ENCODE peak calls at places on chromosomes 7 and 10, in four cellular contexts. G, Y, O and D are unnamed samples.

GRCh38 chr10:63683223-63683622 is 162.0 kb downstream of the REEP3 start:
- DNase-seq in O (no peak), Y (no peak), G (no peak), D (no peak)

GRCh38 chr7:148395292-148395691 is 195.3 kb upstream of the C7orf33 start:
- DNase-seq in G (no peak), Y (no peak), O (no peak), D (no peak)

GRCh38 chr10:132457328-132458070 is 60.5 kb downstream of the PWWP2B start:
- DNase-seq in Y (no peak), O (no peak), G (no peak), D (peak; percentile 45)

GRCh38 chr7:17408245-17408903 is 109.9 kb downstream of the AHR start:
- DNase-seq in Y (peak; percentile 78), O (no peak), G (peak; percentile 98), D (peak; percentile 35)

GRCh38 chr10:27805215-27805614 is 59.6 kb upstream of the MKX start:
- DNase-seq in G (no peak), O (no peak), Y (no peak), D (no peak)

GRCh38 chr7:27169658-27170493 is 4.2 kb downstream of the HOXA10 start:
- DNase-seq in Y (peak; percentile 5), O (no peak), G (peak; percentile 51), D (no peak)

GRCh38 chr10:98158576-98158975 is 24.1 kb downstream of the R3HCC1L start:
- DNase-seq in O (no peak), G (no peak), Y (no peak), D (no peak)

GRCh38 chr10:113487154-113487553 is 65.7 kb upstream of the HABP2 start:
- DNase-seq in Y (no peak), O (no peak), G (no peak), D (no peak)

GRCh38 chr7:110522751-110523200 is 568.2 kb upstream of the LRRN3 start:
- DNase-seq in O (no peak), Y (peak; percentile 60), G (no peak), D (no peak)

GRCh38 chr10:100419911-100420449 is 42.8 kb upstream of the WNT8B start:
- DNase-seq in O (no peak), G (no peak), Y (no peak), D (no peak)

GRCh38 chr10:69650589-69651261 is 20.7 kb downstream of the FAM241B start:
- DNase-seq in G (no peak), O (no peak), Y (no peak), D (peak; percentile 6)

GRCh38 chr10:78757542-78757941 is 311.2 kb upstream of the ZMIZ1 start:
- DNase-seq in G (peak; percentile 84), O (no peak), Y (peak; percentile 65), D (no peak)

GRCh38 chr7:72163266-72163665 is 248.9 kb downstream of the CALN1 start:
- DNase-seq in O (no peak), Y (no peak), G (no peak), D (no peak)

GRCh38 chr7:154907651-154908620 is 95.0 kb downstream of the PAXIP1 start:
- DNase-seq in G (no peak), O (no peak), Y (no peak), D (no peak)

GRCh38 chr7:22884911-22885823 is 62.5 kb upstream of the TOMM7 start:
- DNase-seq in G (peak; percentile 22), O (no peak), Y (no peak), D (no peak)

GRCh38 chr7:84092207-84092606 is 102.4 kb downstream of the SEMA3A start:
- DNase-seq in O (no peak), Y (no peak), G (no peak), D (no peak)

GRCh38 chr10:11450427-11450826 is 161.0 kb downstream of the USP6NL start:
- DNase-seq in Y (no peak), O (no peak), G (no peak), D (no peak)

GRCh38 chr7:129108583-129108982 is 35.9 kb upstream of the TSPAN33 start:
- DNase-seq in Y (no peak), O (no peak), G (no peak), D (no peak)

GRCh38 chr7:42236266-42237161 is 495 bp downstream of the GLI3 start:
- DNase-seq in O (no peak), Y (peak; percentile 73), G (peak; percentile 77), D (peak; percentile 55)

GRCh38 chr10:89609730-89610393 is 35.2 kb downstream of the PANK1 start:
- DNase-seq in G (no peak), O (no peak), Y (peak; percentile 22), D (no peak)

GRCh38 chr10:32004161-32004591 is 52.0 kb downstream of the KIF5B start:
- DNase-seq in G (no peak), Y (peak; percentile 17), O (no peak), D (peak; percentile 63)

GRCh38 chr7:83547526-83547925 is 101.4 kb downstream of the SEMA3E start:
- DNase-seq in O (no peak), G (peak; percentile 23), Y (peak; percentile 52), D (no peak)

GRCh38 chr7:2698581-2699288 is 10.7 kb downstream of the AMZ1 start:
- DNase-seq in G (no peak), O (no peak), Y (no peak), D (no peak)

GRCh38 chr7:122829962-122830361 is 56.3 kb downstream of the CADPS2 start:
- DNase-seq in Y (no peak), O (no peak), G (no peak), D (no peak)

GRCh38 chr10:92052088-92052487 is 128.5 kb downstream of the BTAF1 start:
- DNase-seq in G (no peak), O (no peak), Y (no peak), D (no peak)

GRCh38 chr7:128737867-128738390 is 1.2 kb upstream of the CALU start:
- DNase-seq in O (no peak), G (peak; percentile 85), Y (peak; percentile 33), D (no peak)

GRCh38 chr10:114246679-114247305 is 7.7 kb downstream of the VWA2 start:
- DNase-seq in G (no peak), Y (peak; percentile 32), O (no peak), D (no peak)

GRCh38 chr7:2006231-2006771 is 226.4 kb downstream of the MAD1L1 start:
- DNase-seq in Y (no peak), O (peak; percentile 4), G (no peak), D (no peak)

GRCh38 chr10:36494386-36494785 is 631.0 kb upstream of the ANKRD30A start:
- DNase-seq in G (peak; percentile 97), O (no peak), Y (peak; percentile 33), D (no peak)

GRCh38 chr7:118184392-118184899 is 482 bp downstream of the LSM8 start:
- DNase-seq in G (peak; percentile 6), O (no peak), Y (no peak), D (no peak)

GRCh38 chr10:62354941-62355340 is 19.2 kb upstream of the ZNF365 start:
- DNase-seq in Y (no peak), O (no peak), G (peak; percentile 59), D (no peak)

GRCh38 chr10:77024456-77024855 is 613.2 kb downstream of the KCNMA1 start:
- DNase-seq in G (no peak), O (no peak), Y (no peak), D (no peak)

GRCh38 chr7:132647311-132647710 is 71.0 kb upstream of the PLXNA4 start:
- DNase-seq in G (no peak), O (no peak), Y (no peak), D (no peak)

GRCh38 chr7:130950054-130950453 is 216.0 kb upstream of the KLF14 start:
- DNase-seq in Y (no peak), G (no peak), O (no peak), D (no peak)

GRCh38 chr7:130948913-130949312 is 214.9 kb upstream of the KLF14 start:
- DNase-seq in G (no peak), O (no peak), Y (no peak), D (no peak)

GRCh38 chr7:130946110-130946509 is 212.1 kb upstream of the KLF14 start:
- DNase-seq in Y (no peak), G (no peak), O (no peak), D (no peak)

GRCh38 chr7:130949550-130949949 is 215.5 kb upstream of the KLF14 start:
- DNase-seq in O (no peak), G (no peak), Y (no peak), D (no peak)

GRCh38 chr7:130947792-130948580 is 214.0 kb upstream of the KLF14 start:
- DNase-seq in Y (no peak), O (no peak), G (no peak), D (no peak)
- H3K4me3 ChIP-seq in Y (no peak overlapping the region), O (no peak overlapping the region), G (no peak overlapping the region), D (no peak overlapping the region)

GRCh38 chr10:93917064-93917391 is 23.2 kb downstream of the SLC35G1 start:
- DNase-seq in Y (peak; percentile 21), G (no peak), O (no peak), D (no peak)
- H3K4me3 ChIP-seq in Y (no peak overlapping the region), G (no peak overlapping the region), O (no peak overlapping the region), D (no peak overlapping the region)

DNA sequence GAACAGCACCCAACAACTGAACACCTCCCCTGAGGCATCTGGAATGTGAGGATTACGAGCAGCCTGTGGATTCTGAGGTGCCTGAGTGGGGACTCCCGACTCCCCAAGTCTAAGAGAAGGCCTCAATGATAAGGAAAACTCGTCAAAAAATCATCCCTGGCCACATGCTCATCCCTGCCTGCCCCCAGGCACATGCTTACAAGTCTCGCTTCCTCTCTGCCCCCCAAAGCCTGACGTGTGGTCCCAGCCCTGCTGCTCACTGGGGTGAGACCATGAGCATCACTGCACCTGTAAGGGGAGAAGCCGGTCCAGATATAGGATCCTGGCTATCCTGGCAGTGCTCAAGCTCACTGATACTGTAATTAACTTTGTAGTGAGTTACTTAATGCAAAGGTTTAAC is 168.2 kb downstream of the DIP2C start:
- DNase-seq in O (no peak), G (no peak), Y (no peak), D (no peak)
- H3K4me3 ChIP-seq in O (no peak overlapping the region), G (no peak overlapping the region), Y (no peak overlapping the region), D (no peak overlapping the region)

DNA sequence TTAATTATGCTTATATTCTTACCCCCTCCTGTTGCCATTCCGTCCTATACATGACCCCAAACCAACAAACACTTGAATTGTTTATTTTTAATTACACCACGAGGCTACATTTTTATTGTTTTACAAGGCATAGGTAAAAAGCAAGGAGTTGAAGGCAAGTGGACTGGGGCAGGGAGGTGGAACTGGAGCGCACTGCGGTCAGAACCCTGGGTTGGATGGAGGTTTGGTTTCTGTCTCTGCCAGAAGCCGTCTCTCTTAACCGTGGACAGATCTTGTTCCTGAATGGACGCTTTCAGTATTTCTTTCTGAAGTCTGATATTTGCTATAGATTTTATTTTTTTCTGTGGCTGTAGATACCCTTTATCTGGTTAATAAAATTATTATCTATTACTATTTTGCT is 19.9 kb upstream of the IGFBP3 start:
- DNase-seq in Y (no peak), O (no peak), G (no peak), D (no peak)
- H3K4me3 ChIP-seq in Y (no peak overlapping the region), O (no peak overlapping the region), G (no peak overlapping the region), D (no peak overlapping the region)

GRCh38 chr10:110010076-110011069 is 2.6 kb downstream of the ADD3 start:
- DNase-seq in G (no peak), O (no peak), Y (no peak), D (no peak)

GRCh38 chr10:110007701-110008517 is at the start of gene ADD3:
- DNase-seq in G (peak; percentile 92), O (peak; percentile 90), Y (peak; percentile 99), D (peak; percentile 96)

GRCh38 chr10:110006358-110007170 is 1.2 kb upstream of the ADD3 start:
- DNase-seq in O (no peak), G (peak; percentile 87), Y (peak; percentile 68), D (peak; percentile 78)

GRCh38 chr10:110007171-110007700 is 548 bp upstream of the ADD3 start:
- DNase-seq in Y (no peak), G (peak; percentile 63), O (no peak), D (no peak)

GRCh38 chr10:110008518-110009339 is 945 bp downstream of the ADD3 start:
- DNase-seq in G (no peak), Y (peak; percentile 34), O (no peak), D (no peak)
- H3K4me3 ChIP-seq in G (peak overlapping the region; percentile 73), Y (peak overlapping the region; percentile 84), O (peak overlapping the region; percentile 86), D (peak overlapping the region; percentile 99)

GRCh38 chr7:82405291-82405690 is 38.3 kb downstream of the CACNA2D1 start:
- DNase-seq in O (no peak), Y (no peak), G (no peak), D (no peak)
- H3K4me3 ChIP-seq in O (no peak overlapping the region), Y (no peak overlapping the region), G (no peak overlapping the region), D (no peak overlapping the region)